ENCODE peak calls at places on chromosomes 5 and 9, in four cellular contexts. E is A673, W is thyroid gland, Y is ovary. C is an unnamed sample. For H3K4me1, the result is how much of the 10 kb centered on the place peaks cover.

GRCh38 chr5:171606414-171607024 is 179.1 kb upstream of the SMIM23 start:
- DNase-seq in Y (no peak), E (peak), W (no peak), C (no peak)

GRCh38 chr5:135400866-135401265 is 1.8 kb upstream of the MACROH2A1 start:
- DNase-seq in Y (no peak), W (no peak), E (no peak), C (no peak)

GRCh38 chr5:30502277-30502676 is 691.2 kb upstream of the CDH6 start:
- DNase-seq in Y (no peak), E (no peak), W (no peak), C (no peak)

GRCh38 chr5:34832568-34832967 is 6.4 kb upstream of the TTC23L start:
- DNase-seq in W (no peak), E (no peak), Y (no peak), C (no peak)

GRCh38 chr5:45604092-45604491 is 92.1 kb downstream of the HCN1 start:
- DNase-seq in W (no peak), Y (no peak), E (no peak), C (no peak)

GRCh38 chr5:128435861-128436260 is 102.2 kb downstream of the FBN2 start:
- DNase-seq in E (no peak), W (no peak), Y (no peak), C (no peak)

GRCh38 chr5:53246042-53246836 is 136.7 kb upstream of the MOCS2 start:
- DNase-seq in Y (no peak), W (no peak), E (no peak), C (no peak)

GRCh38 chr9:135783540-135784245 is 81.7 kb downstream of the KCNT1 start:
- DNase-seq in Y (no peak), W (no peak), E (no peak), C (no peak)

GRCh38 chr9:115373000-115373709 is 255.2 kb upstream of the TNC start:
- DNase-seq in E (peak), Y (no peak), W (no peak), C (no peak)

GRCh38 chr9:79049371-79049770 is 522.4 kb upstream of the TLE4 start:
- DNase-seq in Y (no peak), E (no peak), W (no peak), C (no peak)

GRCh38 chr5:121158433-121158832 is 693.2 kb upstream of the FTMT start:
- DNase-seq in E (no peak), W (no peak), Y (no peak), C (no peak)

GRCh38 chr9:114805670-114806551 is at the start of gene TNFSF15:
- DNase-seq in E (no peak), W (peak), Y (no peak), C (no peak)

GRCh38 chr9:97747201-97747965 is 50.2 kb upstream of the XPA start:
- DNase-seq in W (no peak), Y (no peak), E (no peak), C (no peak)

GRCh38 chr9:15278290-15278689 is 28.7 kb downstream of the TTC39B start:
- DNase-seq in W (no peak), E (no peak), Y (no peak), C (no peak)
- TF ChIP-seq CTCF in W (no peak), E (no peak), Y (no peak), C (no peak)

DNA sequence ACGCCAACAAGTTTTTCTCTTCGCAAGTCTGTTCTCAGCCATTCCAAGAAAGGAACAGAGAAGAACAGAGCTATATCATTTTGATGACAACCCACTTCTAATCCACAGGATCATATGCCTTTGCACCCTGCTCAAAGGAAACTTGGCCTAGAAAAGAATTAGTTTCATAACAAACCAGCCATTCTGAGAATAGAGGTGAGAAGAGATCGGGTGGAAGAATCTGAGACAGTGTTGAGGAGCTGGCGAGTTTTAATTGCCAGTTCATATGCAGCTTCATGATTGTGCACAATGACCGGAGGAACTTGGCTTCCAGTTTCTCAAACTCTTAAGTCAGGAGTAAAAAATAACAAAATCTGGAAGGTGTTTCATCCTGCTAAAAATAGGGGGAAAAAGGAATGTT is 380.0 kb downstream of the NR2F1-AS1 start:
- DNase-seq in E (no peak), Y (no peak), W (no peak), C (no peak)
- H3K4me1 ChIP-seq in E (under half), Y (under half), W (under half), C (under half)

DNA sequence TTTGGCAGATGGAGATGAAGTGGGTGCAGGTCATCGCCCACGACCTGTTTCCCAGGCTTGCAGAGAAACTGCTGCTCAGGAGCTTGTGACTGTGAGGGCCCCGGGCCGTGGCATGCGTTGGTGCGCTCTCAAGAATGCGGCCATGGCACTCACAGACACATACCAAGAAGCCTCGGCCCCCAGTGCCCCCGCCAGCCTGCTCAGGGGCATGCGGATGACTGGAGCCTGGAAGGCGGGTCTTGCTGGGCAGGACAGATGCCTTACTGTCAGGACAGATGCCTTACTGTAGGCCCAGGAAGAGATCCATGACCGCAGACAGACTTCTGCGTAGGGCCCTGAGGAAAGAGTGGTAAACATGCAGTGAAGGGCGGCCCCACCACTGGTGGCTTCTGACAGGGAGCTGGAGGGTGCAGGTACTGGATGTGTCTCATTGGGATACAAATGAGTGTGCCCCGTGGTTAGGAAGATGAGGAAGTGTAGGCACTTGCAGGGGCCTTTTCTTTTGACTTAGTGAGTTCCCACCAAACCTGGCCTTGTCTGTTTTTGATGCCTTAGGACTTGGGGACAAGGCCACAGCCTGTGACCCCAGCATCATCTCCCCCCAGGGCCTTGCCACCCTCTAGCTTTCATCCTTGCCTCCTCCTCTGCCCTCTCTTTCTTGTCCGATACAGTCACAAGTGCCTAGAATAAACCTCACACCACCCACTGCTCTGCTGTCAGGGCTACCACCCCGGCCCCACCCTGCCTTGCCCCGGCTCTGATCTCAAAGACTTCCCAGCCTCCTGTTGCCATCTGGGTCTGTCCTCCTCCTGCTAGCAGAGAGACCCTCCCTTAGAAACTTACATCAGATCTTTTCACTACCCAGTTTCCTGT is 68.8 kb upstream of the ABL1 start:
- DNase-seq in W (peak), E (no peak), Y (no peak), C (no peak)
- H3K27ac ChIP-seq in W (peak), E (peak), Y (no peak), C (no peak)

GRCh38 chr9:126386088-126386487 is 59.5 kb downstream of the MVB12B start:
- DNase-seq in W (no peak), E (no peak), Y (no peak), C (no peak)
- TF ChIP-seq CTCF in W (no peak), E (peak), Y (no peak), C (no peak)

DNA sequence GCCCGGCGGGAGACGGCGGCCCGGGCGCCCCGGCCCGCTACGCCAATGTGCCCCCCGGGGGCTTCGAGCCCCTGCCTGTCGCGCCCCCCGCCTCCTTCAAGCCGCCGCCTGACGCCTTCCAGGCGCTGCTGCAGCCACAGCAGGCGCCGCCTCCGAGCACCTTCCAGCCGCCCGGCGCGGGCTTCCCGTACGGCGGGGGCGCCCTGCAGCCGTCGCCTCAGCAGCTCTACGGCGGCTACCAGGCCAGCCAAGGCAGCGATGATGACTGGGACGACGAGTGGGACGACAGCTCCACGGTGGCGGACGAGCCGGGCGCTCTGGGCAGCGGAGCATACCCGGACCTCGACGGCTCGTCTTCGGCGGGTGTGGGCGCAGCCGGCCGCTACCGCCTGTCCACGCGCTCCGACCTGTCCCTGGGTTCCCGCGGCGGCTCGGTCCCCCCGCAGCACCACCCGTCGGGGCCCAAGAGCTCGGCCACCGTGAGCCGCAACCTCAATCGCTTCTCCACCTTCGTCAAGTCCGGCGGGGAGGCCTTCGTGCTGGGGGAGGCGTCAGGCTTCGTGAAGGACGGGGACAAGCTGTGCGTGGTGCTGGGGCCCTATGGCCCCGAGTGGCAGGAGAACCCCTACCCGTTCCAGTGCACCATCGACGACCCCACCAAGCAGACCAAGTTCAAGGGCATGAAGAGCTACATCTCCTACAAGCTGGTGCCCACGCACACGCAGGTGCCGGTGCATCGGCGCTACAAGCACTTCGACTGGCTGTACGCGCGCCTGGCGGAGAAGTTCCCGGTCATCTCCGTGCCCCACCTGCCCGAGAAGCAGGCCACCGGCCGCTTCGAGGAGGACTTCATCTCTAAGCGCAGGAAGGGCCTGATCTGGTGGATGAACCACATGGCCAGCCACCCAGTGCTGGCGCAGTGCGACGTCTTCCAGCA is 855 bp downstream of the SNX18 start:
- DNase-seq in E (peak), Y (peak), W (peak), C (peak)
- H3K4me1 ChIP-seq in E (under half), Y (under half), W (half or more), C (half or more)

DNA sequence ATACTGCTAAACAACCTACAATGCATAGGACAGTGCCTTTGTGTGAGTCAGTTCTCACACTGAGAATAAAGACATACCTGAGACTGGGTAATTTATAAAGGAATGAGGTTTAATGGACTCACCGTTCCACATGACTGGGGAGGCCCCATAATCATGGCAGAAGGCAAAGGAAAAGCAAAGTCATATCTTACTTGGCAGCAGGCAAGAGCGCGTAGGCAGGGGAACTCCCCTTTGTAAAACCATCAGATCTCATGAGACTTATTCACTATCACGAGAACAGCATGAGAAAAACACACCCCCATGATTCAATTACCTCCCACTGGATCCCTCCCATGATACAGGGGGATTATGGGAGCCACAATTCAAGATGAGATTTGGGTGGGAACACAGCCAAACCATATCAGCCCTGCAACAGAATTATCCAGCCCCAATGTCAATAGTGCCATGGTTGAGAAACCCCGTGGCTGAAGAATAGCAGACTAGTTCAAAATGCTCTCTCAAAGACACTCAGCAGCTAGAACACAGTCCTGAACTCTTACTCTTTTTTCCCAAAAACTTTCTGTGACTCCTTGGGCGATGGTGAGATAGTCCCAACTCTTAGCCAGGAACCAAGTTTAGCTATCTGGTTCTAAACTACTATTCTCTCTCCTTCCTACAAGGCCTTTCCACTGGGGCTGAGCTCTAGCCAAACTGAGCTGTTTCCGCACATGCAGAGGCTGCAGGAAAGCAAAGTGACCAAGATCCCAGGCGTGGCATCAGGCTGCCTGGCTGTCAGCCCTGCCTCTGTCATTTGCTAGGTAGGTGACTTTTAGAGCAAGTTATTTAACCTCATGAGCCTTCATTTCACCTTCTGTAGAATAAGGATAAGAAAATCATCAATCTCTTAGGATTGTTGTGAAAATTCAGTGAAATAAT is 21.7 kb downstream of the FAT2 start:
- DNase-seq in Y (no peak), W (peak), E (no peak), C (no peak)
- H3K27ac ChIP-seq in Y (no peak), W (peak), E (no peak), C (no peak)

GRCh38 chr5:40680741-40681350 is 1.1 kb downstream of the PTGER4 start:
- DNase-seq in E (peak), W (no peak), Y (no peak), C (peak)
- TF ChIP-seq CTCF in E (peak), W (no peak), Y (no peak), C (no peak)

GRCh38 chr9:2356391-2356790 is 265.2 kb upstream of the VLDLR start:
- DNase-seq in Y (no peak), E (no peak), W (no peak), C (no peak)
- H3K4me1 ChIP-seq in Y (under half), E (under half), W (under half), C (under half)

DNA sequence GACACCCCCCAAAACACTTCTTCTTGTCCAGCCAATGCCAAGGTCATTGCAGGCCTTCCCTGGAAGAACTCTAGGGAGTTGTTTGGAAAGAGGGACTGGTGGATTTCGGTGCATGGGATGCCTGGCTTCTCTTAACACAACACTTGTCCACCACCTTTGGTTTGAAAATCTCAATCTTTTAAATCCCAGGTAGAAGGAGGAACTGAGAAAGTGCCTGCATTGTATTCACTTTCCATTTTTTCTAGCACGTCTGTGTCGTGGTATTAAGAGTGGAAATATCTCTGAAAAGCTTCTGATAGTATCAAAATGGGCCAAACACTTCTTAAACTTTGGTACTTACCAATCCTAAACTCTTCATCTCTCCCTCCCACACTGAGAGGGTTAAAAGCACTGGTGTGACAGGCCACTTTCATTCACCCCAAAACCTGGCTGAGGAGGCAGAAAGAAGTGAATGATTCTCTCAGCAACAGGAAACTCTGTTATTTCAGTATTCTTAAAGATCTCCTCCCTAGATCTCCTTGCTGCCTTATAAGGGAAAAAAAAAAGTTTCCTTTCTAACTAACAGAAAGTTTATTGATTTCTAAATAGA is 3.8 kb upstream of the NFIB start:
- DNase-seq in E (no peak), W (no peak), Y (no peak), C (no peak)
- H3K27ac ChIP-seq in E (peak), W (peak), Y (peak), C (peak)

GRCh38 chr5:60014331-60014730 is 120.8 kb upstream of the PDE4D start:
- DNase-seq in Y (no peak), E (no peak), W (no peak), C (no peak)

GRCh38 chr5:60007724-60008123 is 114.2 kb upstream of the PDE4D start:
- DNase-seq in W (no peak), Y (no peak), E (no peak), C (no peak)

DNA sequence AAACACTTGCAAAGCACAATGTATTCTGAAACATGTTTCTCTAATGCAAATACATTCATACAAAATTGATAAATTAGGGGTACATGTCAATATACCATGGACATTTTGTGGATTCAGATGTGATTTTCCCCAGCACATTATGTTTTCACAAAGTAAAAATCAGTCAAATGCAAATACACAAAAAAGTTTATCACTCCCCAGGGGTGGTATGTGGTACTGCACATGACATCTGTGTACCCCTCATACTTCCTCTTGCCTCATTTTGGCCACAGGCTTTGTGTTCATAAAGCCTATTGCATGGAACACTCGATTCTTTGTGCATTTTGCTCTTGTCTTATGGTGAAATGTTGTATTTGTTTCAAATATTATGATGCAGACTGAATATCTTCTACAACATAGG is 116.8 kb upstream of the PDE4D start:
- DNase-seq in W (no peak), E (peak), Y (no peak), C (no peak)
- TF ChIP-seq CTCF in W (no peak), E (peak), Y (no peak), C (no peak)

C was measured in heart right ventricle.